ENCODE peak calls at places on chromosome 10, in five cellular contexts. G is mesothelial cell of epicardium, B is choroid plexus epithelial cell, I is lung, A is fibroblast of mammary gland. Q is an unnamed sample.

GRCh38 chr10:79186742-79187544 is 118.2 kb downstream of the ZMIZ1 start:
- DNase-seq in A (no peak), B (no peak), G (no peak), I (no peak), Q (no peak)

GRCh38 chr10:100621360-100622205 is 85.8 kb downstream of the HIF1AN start:
- DNase-seq in G (no peak), A (peak), I (no peak), B (peak), Q (no peak)

GRCh38 chr10:124728071-124728829 is 15.9 kb downstream of the FAM53B start:
- DNase-seq in I (no peak), A (peak), B (peak), G (no peak), Q (no peak)

GRCh38 chr10:7876541-7877127 is 58.3 kb downstream of the TAF3 start:
- DNase-seq in A (no peak), G (no peak), I (no peak), B (no peak), Q (no peak)

GRCh38 chr10:87826653-87827052 is 8.6 kb upstream of the ATAD1 start:
- DNase-seq in B (no peak), I (no peak), G (no peak), A (no peak), Q (no peak)

GRCh38 chr10:79093658-79094411 is 25.1 kb downstream of the ZMIZ1 start:
- DNase-seq in B (peak), G (no peak), I (peak), A (peak), Q (no peak)

GRCh38 chr10:66192162-66192834 is 733.5 kb upstream of the LRRTM3 start:
- DNase-seq in G (no peak), A (no peak), B (no peak), I (no peak), Q (no peak)

GRCh38 chr10:34575882-34576281 is 239.2 kb downstream of the PARD3 start:
- DNase-seq in A (peak), I (no peak), G (no peak), B (no peak), Q (no peak)

GRCh38 chr10:88493676-88494483 is 89.2 kb downstream of the RNLS start:
- DNase-seq in I (no peak), G (no peak), B (peak), A (peak), Q (no peak)

GRCh38 chr10:84908491-84908890 is 580.1 kb downstream of the CCSER2 start:
- DNase-seq in A (no peak), I (no peak), B (no peak), G (no peak), Q (no peak)

GRCh38 chr10:101773923-101774588 is 1.9 kb downstream of the FGF8 start:
- DNase-seq in B (no peak), G (no peak), A (no peak), I (no peak), Q (no peak)

GRCh38 chr10:89102710-89103109 is 104.4 kb downstream of the CH25H start:
- DNase-seq in G (no peak), I (no peak), A (no peak), B (no peak), Q (no peak)

GRCh38 chr10:131089861-131090260 is 221.7 kb downstream of the TCERG1L start:
- DNase-seq in B (no peak), A (no peak), I (no peak), G (no peak), Q (no peak)

GRCh38 chr10:125189162-125189561 is 28.8 kb upstream of the CTBP2 start:
- DNase-seq in I (no peak), A (no peak), G (no peak), B (no peak), Q (no peak)

GRCh38 chr10:123149568-123150228 is 1.8 kb downstream of the HMX2 start:
- DNase-seq in A (peak), G (no peak), I (no peak), B (peak), Q (peak)

GRCh38 chr10:120314426-120314825 is 142.6 kb upstream of the PLPP4 start:
- DNase-seq in G (no peak), A (no peak), B (no peak), I (no peak), Q (no peak)

GRCh38 chr10:110641256-110641655 is 2.9 kb upstream of the RBM20 start:
- DNase-seq in I (no peak), G (no peak), A (peak), B (no peak), Q (peak)

GRCh38 chr10:31749981-31750850 is 178.4 kb downstream of the ARHGAP12 start:
- DNase-seq in G (no peak), B (no peak), A (no peak), I (no peak), Q (peak)

GRCh38 chr10:78754269-78755074 is 314.3 kb upstream of the ZMIZ1 start:
- DNase-seq in A (peak), G (no peak), B (peak), I (no peak), Q (no peak)

GRCh38 chr10:73253226-73253557 is 748 bp upstream of the MRPS16 start:
- DNase-seq in I (no peak), G (no peak), B (peak), A (no peak), Q (no peak)
- TF ChIP-seq CTCF in I (no peak), G (no peak), B (peak), A (no peak), Q (no peak)

DNA sequence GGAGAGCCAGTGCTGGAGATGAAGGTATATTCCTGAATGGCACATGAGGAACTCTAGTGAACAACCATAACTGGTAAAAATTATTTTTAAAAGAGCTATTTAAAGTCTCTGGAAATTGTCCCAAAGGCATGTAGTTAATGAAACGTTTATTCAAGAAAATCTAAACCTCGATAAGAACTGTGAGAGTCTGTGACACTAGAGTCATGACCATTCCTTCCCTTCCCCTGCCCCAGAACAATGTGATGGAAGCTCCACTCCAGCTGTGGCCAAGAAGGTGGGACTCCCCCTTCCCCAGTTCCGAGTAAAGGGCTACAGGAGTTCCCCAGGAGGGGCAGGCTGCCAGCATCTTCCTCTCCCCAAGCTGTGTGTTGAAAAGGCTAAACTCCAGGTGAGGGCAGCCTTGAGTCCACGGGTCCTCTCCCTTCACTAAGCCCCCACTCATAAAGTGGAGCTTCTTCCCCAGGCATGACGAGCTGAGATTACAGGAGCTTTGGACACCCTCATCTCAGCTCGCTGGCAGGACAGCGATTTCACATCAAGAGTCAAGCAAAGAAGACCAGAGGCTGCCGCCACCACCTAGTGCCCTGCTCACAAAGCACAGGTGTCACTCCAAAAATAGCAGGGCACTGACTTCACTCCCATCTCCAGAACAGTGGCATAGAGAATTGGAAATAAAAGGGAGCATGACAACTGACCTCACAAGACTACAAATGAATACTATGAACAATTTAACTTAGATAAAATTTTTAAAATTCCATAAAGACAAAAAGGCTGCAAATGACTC is 68.5 kb downstream of the NHLRC2 start:
- DNase-seq in B (no peak), G (no peak), I (no peak), A (no peak), Q (no peak)
- TF ChIP-seq CTCF in B (no peak), G (no peak), I (no peak), A (no peak), Q (no peak)

GRCh38 chr10:30027057-30028005 is 32.1 kb downstream of the JCAD start:
- DNase-seq in I (peak), A (no peak), G (no peak), B (peak), Q (no peak)

GRCh38 chr10:30029890-30030261 is 29.5 kb downstream of the JCAD start:
- DNase-seq in A (no peak), B (no peak), I (no peak), G (no peak), Q (no peak)

GRCh38 chr10:30028006-30028441 is 31.4 kb downstream of the JCAD start:
- DNase-seq in G (no peak), A (no peak), B (peak), I (peak), Q (no peak)

GRCh38 chr10:30028452-30029045 is 30.8 kb downstream of the JCAD start:
- DNase-seq in B (no peak), I (no peak), G (no peak), A (no peak), Q (no peak)

GRCh38 chr10:30029164-30029889 is 30.1 kb downstream of the JCAD start:
- DNase-seq in A (no peak), G (no peak), B (no peak), I (no peak), Q (no peak)
- TF ChIP-seq CTCF in A (no peak), G (no peak), B (no peak), I (no peak), Q (no peak)

DNA sequence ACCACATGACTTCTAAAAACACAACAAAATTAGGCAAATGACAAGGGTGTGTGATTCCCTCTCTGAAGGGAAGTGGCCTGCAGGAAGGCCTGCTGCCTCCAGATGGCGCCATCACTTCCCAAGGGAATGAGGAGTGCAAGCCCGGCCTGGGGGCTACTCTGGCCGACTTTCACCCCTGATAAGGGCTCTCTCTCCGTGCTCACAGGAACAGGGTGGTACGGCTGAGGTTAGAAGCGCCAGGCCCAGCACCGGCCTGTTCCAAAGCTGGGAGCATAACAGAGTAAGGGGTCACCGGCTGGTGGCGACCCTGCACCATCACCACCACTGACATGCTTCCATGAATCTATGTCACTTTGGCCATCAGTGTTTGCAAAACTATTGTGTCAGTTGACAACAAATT is 13.1 kb downstream of the RBP3 start:
- DNase-seq in G (no peak), B (peak), A (peak), I (no peak), Q (peak)
- TF ChIP-seq CTCF in G (peak), B (peak), A (peak), I (no peak), Q (peak)

GRCh38 chr10:99328579-99329237 is 448 bp upstream of the CNNM1 start:
- DNase-seq in G (no peak), A (peak), I (no peak), B (no peak), Q (no peak)
- TF ChIP-seq CTCF in G (no peak), A (peak), I (no peak), B (no peak), Q (no peak)

GRCh38 chr10:97081621-97082235 is 104.0 kb downstream of the SLIT1 start:
- DNase-seq in B (peak), A (peak), I (peak), G (peak), Q (peak)
- TF ChIP-seq CTCF in B (peak), A (peak), I (peak), G (peak), Q (peak)

DNA sequence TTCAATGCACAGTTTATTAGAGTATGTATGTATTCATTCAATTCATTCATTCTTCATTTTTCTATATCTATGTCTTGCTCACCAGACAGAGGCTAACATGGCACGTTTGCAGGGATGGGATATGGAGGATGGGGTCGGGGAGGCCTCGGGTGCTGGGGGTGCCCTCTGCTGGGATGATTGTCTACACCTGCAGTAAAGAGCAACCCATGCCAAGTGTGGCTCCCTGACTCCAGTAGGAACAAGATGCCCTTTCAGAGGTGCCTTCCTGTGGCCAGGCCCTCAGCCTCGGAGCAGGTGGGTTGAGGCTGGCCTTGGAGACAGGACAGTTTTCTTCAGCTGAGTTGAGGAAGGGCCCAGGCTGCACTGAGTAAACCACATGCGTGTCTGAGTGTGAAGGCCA is 157.2 kb downstream of the SH2D4B start:
- DNase-seq in I (no peak), B (no peak), G (no peak), A (no peak), Q (no peak)
- TF ChIP-seq CTCF in I (no peak), B (no peak), G (no peak), A (no peak), Q (no peak)

GRCh38 chr10:96690755-96691730 is 29.3 kb downstream of the PIK3AP1 start:
- DNase-seq in A (no peak), I (no peak), G (no peak), B (peak), Q (no peak)
- TF ChIP-seq CTCF in A (no peak), I (no peak), G (no peak), B (peak), Q (no peak)

GRCh38 chr10:25026463-25026862 is 10.1 kb downstream of the THNSL1 start:
- DNase-seq in A (peak), B (peak), I (no peak), G (no peak), Q (no peak)
- TF ChIP-seq CTCF in A (no peak), B (peak), I (no peak), G (no peak), Q (no peak)

GRCh38 chr10:71357792-71358265 is 38.8 kb downstream of the SLC29A3 start:
- DNase-seq in A (peak), G (no peak), B (peak), I (no peak), Q (no peak)

GRCh38 chr10:71355886-71356285 is 36.8 kb downstream of the SLC29A3 start:
- DNase-seq in A (no peak), G (no peak), B (no peak), I (no peak), Q (no peak)

GRCh38 chr10:71361581-71361980 is 35.1 kb upstream of the CDH23 start:
- DNase-seq in G (no peak), A (no peak), I (no peak), B (no peak), Q (no peak)

GRCh38 chr10:71359364-71360046 is 37.2 kb upstream of the CDH23 start:
- DNase-seq in G (no peak), I (no peak), B (no peak), A (peak), Q (no peak)

GRCh38 chr10:71358292-71358691 is 38.4 kb upstream of the CDH23 start:
- DNase-seq in B (no peak), G (no peak), A (no peak), I (no peak), Q (no peak)
- TF ChIP-seq CTCF in B (no peak), G (no peak), A (no peak), I (no peak), Q (no peak)